ENCODE peak calls at places on chromosomes 4 and X, in seven cellular contexts. H, U, B, C, P, D and S are unnamed samples. For H3K4me1, the result is how much of the 10 kb centered on the place peaks cover.

GRCh38 chr4:148238086-148238485 is 204.1 kb downstream of the NR3C2 start:
- DNase-seq in H (peak), U (no peak), B (no peak), C (no peak), P (no peak), D (no peak), S (no peak)

GRCh38 chr4:109072595-109072994 is 229.9 kb downstream of the COL25A1 start:
- DNase-seq in H (peak), U (no peak), B (no peak), C (no peak), P (no peak), D (no peak), S (no peak)

GRCh38 chrX:16552546-16552945 is 97.4 kb upstream of the S100G start:
- DNase-seq in H (peak), U (no peak), B (no peak), C (no peak), P (no peak), D (no peak), S (no peak)

GRCh38 chr4:108044951-108045686 is 55.4 kb downstream of the HADH start:
- DNase-seq in H (peak), U (no peak), B (no peak), C (no peak), P (no peak), D (no peak), S (no peak)

GRCh38 chr4:38699112-38699511 is 35.1 kb downstream of the KLF3 start:
- DNase-seq in H (no peak), U (no peak), B (no peak), C (no peak), P (no peak), D (no peak), S (no peak)

GRCh38 chrX:78103001-78103634 is 930 bp upstream of the PGK1 start:
- DNase-seq in H (no peak), U (no peak), B (no peak), C (no peak), P (no peak), D (no peak), S (no peak)

GRCh38 chr4:39568805-39569204 is 41.6 kb upstream of the UGDH start:
- DNase-seq in H (no peak), U (no peak), B (no peak), C (no peak), P (no peak), D (no peak), S (no peak)

GRCh38 chrX:103404225-103405008 is 28.1 kb downstream of the BEX3 start:
- DNase-seq in H (peak), U (peak), B (peak), C (peak), P (peak), D (peak), S (peak)

GRCh38 chr4:53804719-53805118 is 213.4 kb upstream of the LNX1 start:
- DNase-seq in H (no peak), U (peak), B (no peak), C (no peak), P (peak), D (peak), S (no peak)

GRCh38 chr4:101818362-101818761 is 27.8 kb downstream of the BANK1 start:
- DNase-seq in H (peak), U (no peak), B (no peak), C (no peak), P (no peak), D (no peak), S (no peak)

GRCh38 chr4:186772936-186773335 is 49.3 kb upstream of the FAT1 start:
- DNase-seq in H (peak), U (no peak), B (no peak), C (peak), P (no peak), D (no peak), S (no peak)

GRCh38 chrX:1767026-1767425 is 152.2 kb downstream of the ASMT start:
- DNase-seq in H (no peak), U (no peak), B (no peak), C (no peak), P (no peak), D (no peak), S (no peak)

GRCh38 chrX:104854188-104854587 is 288.2 kb downstream of the IL1RAPL2 start:
- DNase-seq in H (peak), U (no peak), B (no peak), C (no peak), P (no peak), D (no peak), S (no peak)

GRCh38 chr4:88792821-88793220 is 95.2 kb upstream of the NAP1L5 start:
- DNase-seq in H (peak), U (no peak), B (no peak), C (no peak), P (no peak), D (no peak), S (no peak)

GRCh38 chr4:89158884-89159503 is 47.7 kb downstream of the TIGD2 start:
- DNase-seq in H (peak), U (peak), B (no peak), C (no peak), P (no peak), D (no peak), S (no peak)

GRCh38 chr4:187294861-187295260 is 571.2 kb upstream of the FAT1 start:
- DNase-seq in H (peak), U (no peak), B (no peak), C (no peak), P (no peak), D (no peak), S (no peak)

GRCh38 chr4:113411496-113411938 is 350.0 kb downstream of the CAMK2D start:
- DNase-seq in H (peak), U (no peak), B (no peak), C (no peak), P (no peak), D (no peak), S (no peak)

GRCh38 chrX:33330798-33331197 is 119.4 kb upstream of the DMD start:
- DNase-seq in H (no peak), U (no peak), B (no peak), C (no peak), P (no peak), D (no peak), S (no peak)

GRCh38 chr4:91984466-91984865 is 319.3 kb upstream of the GRID2 start:
- DNase-seq in H (peak), U (no peak), B (no peak), C (no peak), P (no peak), D (no peak), S (no peak)

GRCh38 chr4:138659041-138659565 is 356.5 kb upstream of the NOCT start:
- DNase-seq in H (no peak), U (no peak), B (no peak), C (no peak), P (no peak), D (no peak), S (no peak)

GRCh38 chr4:56976878-56977320 is 507 bp downstream of the NOA1 start:
- DNase-seq in H (no peak), U (peak), B (peak), C (peak), P (no peak), D (no peak), S (no peak)

GRCh38 chr4:140211693-140212092 is 57.7 kb upstream of the MAML3 start:
- DNase-seq in H (no peak), U (no peak), B (no peak), C (no peak), P (no peak), D (no peak), S (no peak)

GRCh38 chrX:10754445-10754844 is 134.1 kb upstream of the MID1 start:
- DNase-seq in H (no peak), U (no peak), B (no peak), C (no peak), P (no peak), D (no peak), S (no peak)

GRCh38 chrX:23668335-23668734 is 1.0 kb downstream of the PRDX4 start:
- DNase-seq in H (no peak), U (no peak), B (no peak), C (no peak), P (no peak), D (no peak), S (no peak)

GRCh38 chr4:52251864-52252263 is 200.8 kb downstream of the SPATA18 start:
- DNase-seq in H (no peak), U (no peak), B (no peak), C (no peak), P (no peak), D (no peak), S (no peak)

GRCh38 chrX:71871367-71871766 is 39.3 kb upstream of the NHSL2 start:
- DNase-seq in H (peak), U (no peak), B (no peak), C (no peak), P (no peak), D (no peak), S (no peak)

GRCh38 chr4:162164881-162165528 is 1.2 kb upstream of the FSTL5 start:
- DNase-seq in H (peak), U (no peak), B (no peak), C (no peak), P (no peak), D (no peak), S (no peak)

GRCh38 chr4:78059524-78059889 is 2.4 kb downstream of the FRAS1 start:
- DNase-seq in H (peak), U (no peak), B (peak), C (no peak), P (peak), D (peak), S (peak)

GRCh38 chr4:73726000-73726399 is 14.4 kb upstream of the CXCL8 start:
- DNase-seq in H (peak), U (no peak), B (no peak), C (peak), P (no peak), D (no peak), S (no peak)

GRCh38 chrX:110743679-110744340 is 51.8 kb downstream of the CHRDL1 start:
- DNase-seq in H (peak), U (no peak), B (no peak), C (no peak), P (no peak), D (no peak), S (no peak)

GRCh38 chr4:158778065-158778711 is 9.4 kb downstream of the FNIP2 start:
- DNase-seq in H (no peak), U (peak), B (no peak), C (no peak), P (no peak), D (no peak), S (no peak)

GRCh38 chrX:52870041-52870440 is 2.2 kb upstream of the XAGE3 start:
- DNase-seq in H (no peak), U (no peak), B (no peak), C (no peak), P (no peak), D (no peak), S (no peak)

GRCh38 chr4:6502747-6503465 is 30.5 kb upstream of the PPP2R2C start:
- DNase-seq in H (no peak), U (no peak), B (no peak), C (no peak), P (no peak), D (no peak), S (no peak)

GRCh38 chrX:134725103-134725690 is 66.9 kb upstream of the PLAC1 start:
- DNase-seq in H (no peak), U (no peak), B (no peak), C (no peak), P (no peak), D (no peak), S (no peak)

GRCh38 chr4:184806711-184807110 is 19.1 kb downstream of the ACSL1 start:
- DNase-seq in H (no peak), U (no peak), B (no peak), C (no peak), P (no peak), D (no peak), S (no peak)
- H3K4me1 ChIP-seq in H (under half), U (under half), B (under half), C (under half), P (half or more), D (under half), S (under half)

GRCh38 chr4:66568001-66568400 is 897.7 kb upstream of the EPHA5 start:
- DNase-seq in H (no peak), U (no peak), B (no peak), C (no peak), P (no peak), D (no peak), S (no peak)

GRCh38 chr4:66567551-66567950 is 897.3 kb upstream of the EPHA5 start:
- DNase-seq in H (no peak), U (no peak), B (no peak), C (no peak), P (no peak), D (no peak), S (no peak)

GRCh38 chr4:66565796-66566195 is 895.5 kb upstream of the EPHA5 start:
- DNase-seq in H (peak), U (no peak), B (no peak), C (no peak), P (no peak), D (no peak), S (no peak)

GRCh38 chr4:66562276-66562806 is 892.1 kb upstream of the EPHA5 start:
- DNase-seq in H (peak), U (no peak), B (no peak), C (no peak), P (no peak), D (no peak), S (no peak)

DNA sequence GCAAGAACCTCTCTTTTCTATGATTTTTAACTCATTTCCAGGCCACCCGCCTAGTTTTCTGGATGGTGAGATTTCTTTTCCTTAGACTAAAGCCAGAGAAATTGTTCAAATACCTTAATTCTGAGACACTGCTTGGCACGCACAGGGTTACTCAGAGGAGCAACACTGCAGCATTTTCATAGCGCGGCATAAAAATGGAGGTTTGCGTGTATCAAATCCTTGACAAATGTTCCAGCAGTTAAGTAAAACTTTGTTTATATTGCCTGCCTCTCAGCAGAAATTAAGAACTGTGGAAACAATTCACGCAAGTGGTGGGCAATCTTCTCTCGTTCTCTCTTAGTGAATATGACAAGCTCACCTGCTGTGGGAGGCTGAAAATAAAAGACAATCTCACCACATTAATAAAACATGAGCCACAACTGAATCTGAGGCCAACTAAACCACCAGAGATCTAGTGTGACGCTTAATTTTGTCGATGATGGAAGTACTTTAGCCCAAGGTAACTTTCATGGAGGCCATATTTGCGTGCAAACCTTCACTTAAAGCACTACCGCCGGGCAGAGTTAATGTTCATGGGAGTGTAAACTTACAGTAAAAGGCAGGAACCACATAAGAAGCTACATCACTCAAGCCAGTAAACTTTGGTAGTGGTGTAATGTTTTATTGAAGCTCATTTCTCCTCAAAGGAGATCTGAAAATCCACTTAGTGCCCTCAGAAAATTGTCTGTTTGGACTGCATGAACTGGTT is 894.8 kb upstream of the EPHA5 start:
- DNase-seq in H (peak), U (no peak), B (no peak), C (peak), P (no peak), D (no peak), S (no peak)
- H3K4me3 ChIP-seq in H (no peak), U (no peak), B (no peak), C (no peak), P (no peak), D (no peak), S (peak)

DNA sequence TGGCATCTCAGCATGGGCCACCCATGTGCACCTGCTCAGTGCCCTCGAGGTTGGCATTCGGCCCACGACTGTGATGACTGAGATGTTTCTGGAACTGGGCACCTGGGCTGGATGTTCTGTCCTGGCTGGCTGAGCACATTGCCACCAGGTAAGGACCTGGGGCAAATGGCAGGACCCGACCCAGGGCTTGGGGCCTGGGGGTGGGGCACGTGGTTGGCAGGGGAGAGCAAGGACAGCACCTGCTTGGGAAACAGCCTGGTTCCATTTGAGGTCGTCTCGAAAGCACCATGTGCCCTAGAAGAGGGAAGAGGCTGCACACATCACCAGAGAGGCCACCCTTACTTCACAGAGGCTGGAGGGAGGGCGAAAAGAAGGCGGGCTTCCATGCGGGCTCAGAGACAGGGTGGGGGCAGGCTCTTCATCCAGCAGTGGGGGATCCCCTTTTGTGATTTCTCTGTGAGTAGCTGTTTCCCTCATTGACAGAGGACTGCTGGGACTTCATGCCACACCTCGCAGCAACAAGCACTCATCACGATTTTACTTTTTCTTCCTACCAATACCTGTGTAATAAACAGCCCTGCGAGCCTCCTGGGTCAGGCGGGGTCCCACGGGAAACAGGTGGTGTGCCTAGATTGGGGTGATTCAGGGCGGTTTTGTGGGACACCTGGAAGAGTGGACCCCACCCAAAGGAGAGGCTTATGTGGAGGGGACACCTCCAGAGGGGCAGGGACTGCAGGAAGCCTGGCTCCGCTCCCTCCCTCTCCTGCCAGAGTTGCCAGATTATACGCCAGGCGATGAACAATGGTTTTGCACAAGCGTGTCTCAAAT is 12.0 kb downstream of the TMEM187 start:
- DNase-seq in H (no peak), U (no peak), B (no peak), C (no peak), P (no peak), D (no peak), S (no peak)
- H3K4me1 ChIP-seq in H (under half), U (under half), B (under half), C (under half), P (under half), D (under half), S (under half)

GRCh38 chr4:68905598-68906237 is 45.9 kb downstream of the UGT2A3 start:
- DNase-seq in H (peak), U (no peak), B (no peak), C (no peak), P (no peak), D (no peak), S (no peak)
- H3K4me3 ChIP-seq in H (no peak), U (no peak), B (peak), C (no peak), P (no peak), D (peak), S (no peak)

GRCh38 chr4:81732980-81733379 is 261.3 kb upstream of the RASGEF1B start:
- DNase-seq in H (no peak), U (no peak), B (no peak), C (no peak), P (no peak), D (no peak), S (no peak)
- H3K4me1 ChIP-seq in H (under half), U (under half), B (under half), C (under half), P (under half), D (under half), S (under half)

DNA sequence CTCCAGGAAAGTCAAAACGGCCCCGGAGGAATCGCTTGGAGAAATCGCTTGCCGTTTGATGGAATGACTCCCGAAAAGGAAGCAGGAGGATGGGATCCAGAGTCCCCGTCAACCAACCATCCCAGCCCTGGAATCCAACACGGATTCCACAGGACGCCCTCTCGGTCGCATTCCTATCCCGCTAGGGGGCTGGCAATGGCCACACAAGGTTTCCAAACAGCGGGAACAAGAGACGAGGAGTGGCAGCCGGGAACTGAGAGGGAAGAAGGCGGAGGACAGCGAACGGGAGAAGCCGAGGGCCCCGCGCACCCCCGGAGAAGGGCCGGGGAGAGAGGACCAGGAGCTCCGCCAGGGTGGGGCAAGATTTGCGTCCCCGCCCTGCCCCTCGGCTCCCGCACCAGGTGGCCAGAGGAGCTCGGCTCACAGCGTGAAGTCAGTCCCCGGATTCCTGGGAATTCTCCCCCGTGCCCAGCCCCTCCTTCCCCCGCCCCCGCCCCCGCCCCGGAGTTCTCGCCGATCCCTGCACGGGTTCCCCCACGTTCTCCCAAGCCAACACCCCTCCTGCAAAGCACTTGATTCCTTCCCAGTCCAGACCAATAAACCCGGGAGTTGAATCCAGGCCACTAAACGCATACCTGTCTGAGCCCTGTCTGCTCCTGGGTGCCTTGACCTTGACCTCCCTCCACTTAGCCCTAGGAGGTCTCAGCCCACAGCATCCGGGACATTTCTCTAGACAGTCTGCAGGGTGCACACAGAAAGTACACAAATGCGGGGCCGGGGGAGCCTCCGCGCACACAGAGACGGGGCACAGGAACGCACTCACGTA is 1.4 kb downstream of the PDZD4 start:
- DNase-seq in H (no peak), U (no peak), B (no peak), C (no peak), P (peak), D (no peak), S (no peak)
- H3K4me3 ChIP-seq in H (no peak), U (peak), B (peak), C (no peak), P (peak), D (peak), S (peak)